ENCODE peak calls at places on chromosomes 1 and 21, in eight cellular contexts. C is foreskin fibroblast; R is ovary; W is WTC11; U is GM04504; Q is stimulated activated effector memory CD8-positive, alpha-beta T cell treated with anti-CD3 and anti-CD28 coated beads, Interleukin-12 subunit alpha, Interleukin-12 subunit beta, amount 100 ng/mL, for 72 hours; J is stimulated activated CD8-positive, alpha-beta memory T cell treated with anti-CD3 and anti-CD28 coated beads, Interleukin-7, amount 100 ng/mL, for 48 hours; V is neural crest cell. Y is an unnamed sample.

GRCh38 chr1:200438911-200439310 is 29.1 kb upstream of the ZNF281 start:
- DNase-seq in C (peak; percentile 62), W (no peak), U (no peak), V (no peak), J (no peak), R (no peak), Q (no peak), Y (no peak)

GRCh38 chr1:219917851-219918466 is 10.4 kb downstream of the SLC30A10 start:
- DNase-seq in Q (no peak), J (no peak), W (no peak), R (no peak), U (no peak), C (peak; percentile 35), V (no peak), Y (no peak)

GRCh38 chr1:245277276-245277675 is 122.5 kb downstream of the KIF26B start:
- DNase-seq in U (no peak), C (no peak), J (no peak), V (no peak), R (no peak), Q (no peak), W (peak; percentile 65), Y (no peak)

GRCh38 chr21:44497641-44498243 is 42.3 kb downstream of the KRTAP10-1 start:
- DNase-seq in V (no peak), R (no peak), Q (no peak), W (no peak), J (no peak), U (no peak), C (peak; percentile 28), Y (no peak)

GRCh38 chr1:193104496-193104905 is 713 bp downstream of the GLRX2 start:
- DNase-seq in Q (peak; percentile 18), W (peak; percentile 38), U (no peak), V (peak; percentile 16), J (no peak), R (peak; percentile 37), C (peak; percentile 72), Y (peak; percentile 39)

GRCh38 chr1:43563779-43564616 is 33.3 kb downstream of the PTPRF start:
- DNase-seq in R (peak; percentile 84), W (no peak), J (no peak), V (no peak), C (no peak), Q (no peak), U (no peak), Y (no peak)

GRCh38 chr1:151145158-151146071 is 1.0 kb downstream of the SEMA6C start:
- DNase-seq in U (no peak), Q (no peak), W (peak; percentile 48), C (peak; percentile 47), V (peak; percentile 30), R (no peak), J (no peak), Y (peak; percentile 28)

GRCh38 chr1:87744056-87744455 is 415.4 kb downstream of the LMO4 start:
- DNase-seq in U (no peak), J (no peak), V (no peak), R (no peak), Q (no peak), C (no peak), W (no peak), Y (no peak)

GRCh38 chr1:92419642-92420041 is 67.1 kb downstream of the GFI1 start:
- DNase-seq in R (no peak), Q (no peak), U (no peak), J (no peak), V (no peak), W (no peak), C (no peak), Y (no peak)